ENCODE peak calls at places on chromosomes 6 and 20, in six cellular contexts. One of them, this sample, is unnamed.

GRCh38 chr6:40328376-40328987 is 258.7 kb downstream of the LRFN2 start:
- DNase-seq in coronary artery: no peak
- DNase-seq in T-helper 1 cell: no peak
- DNase-seq in NCI-H510A treated with DMSO at 0.1 percent for 48 hours: peak
- DNase-seq in brain microvascular endothelial cell: no peak
- DNase-seq in effector memory CD4-positive, alpha-beta T cell: no peak
- DNase-seq in this sample: no peak

GRCh38 chr6:10237284-10238043 is 177.4 kb downstream of the TFAP2A start:
- DNase-seq in coronary artery: no peak
- DNase-seq in T-helper 1 cell: no peak
- DNase-seq in NCI-H510A treated with DMSO at 0.1 percent for 48 hours: no peak
- DNase-seq in brain microvascular endothelial cell: peak
- DNase-seq in effector memory CD4-positive, alpha-beta T cell: no peak
- DNase-seq in this sample: no peak

GRCh38 chr6:10410214-10410873 is 4.5 kb downstream of the TFAP2A start:
- DNase-seq in coronary artery: no peak
- DNase-seq in T-helper 1 cell: no peak
- DNase-seq in NCI-H510A treated with DMSO at 0.1 percent for 48 hours: no peak
- DNase-seq in brain microvascular endothelial cell: no peak
- DNase-seq in effector memory CD4-positive, alpha-beta T cell: no peak
- DNase-seq in this sample: no peak

GRCh38 chr6:34393191-34393967 is 910 bp upstream of the NUDT3 start:
- DNase-seq in coronary artery: no peak
- DNase-seq in T-helper 1 cell: no peak
- DNase-seq in NCI-H510A treated with DMSO at 0.1 percent for 48 hours: no peak
- DNase-seq in brain microvascular endothelial cell: no peak
- DNase-seq in effector memory CD4-positive, alpha-beta T cell: no peak
- DNase-seq in this sample: no peak

GRCh38 chr6:75402296-75402695 is 91.3 kb downstream of the FILIP1 start:
- DNase-seq in coronary artery: peak
- DNase-seq in T-helper 1 cell: no peak
- DNase-seq in NCI-H510A treated with DMSO at 0.1 percent for 48 hours: no peak
- DNase-seq in brain microvascular endothelial cell: peak
- DNase-seq in effector memory CD4-positive, alpha-beta T cell: no peak
- DNase-seq in this sample: no peak

GRCh38 chr20:64064145-64064698 is 1.2 kb downstream of the TCEA2 start:
- DNase-seq in coronary artery: no peak
- DNase-seq in T-helper 1 cell: no peak
- DNase-seq in NCI-H510A treated with DMSO at 0.1 percent for 48 hours: no peak
- DNase-seq in brain microvascular endothelial cell: no peak
- DNase-seq in effector memory CD4-positive, alpha-beta T cell: no peak
- DNase-seq in this sample: no peak

GRCh38 chr6:21924002-21924401 is 330.5 kb downstream of the SOX4 start:
- DNase-seq in coronary artery: no peak
- DNase-seq in T-helper 1 cell: no peak
- DNase-seq in NCI-H510A treated with DMSO at 0.1 percent for 48 hours: no peak
- DNase-seq in brain microvascular endothelial cell: no peak
- DNase-seq in effector memory CD4-positive, alpha-beta T cell: no peak
- DNase-seq in this sample: no peak

GRCh38 chr20:48476854-48477253 is 350.9 kb downstream of the PREX1 start:
- DNase-seq in coronary artery: no peak
- DNase-seq in T-helper 1 cell: no peak
- DNase-seq in NCI-H510A treated with DMSO at 0.1 percent for 48 hours: no peak
- DNase-seq in brain microvascular endothelial cell: no peak
- DNase-seq in effector memory CD4-positive, alpha-beta T cell: no peak
- DNase-seq in this sample: no peak

GRCh38 chr20:49980140-49981008 is 2.4 kb upstream of the SNAI1 start:
- DNase-seq in coronary artery: no peak
- DNase-seq in T-helper 1 cell: no peak
- DNase-seq in NCI-H510A treated with DMSO at 0.1 percent for 48 hours: no peak
- DNase-seq in brain microvascular endothelial cell: no peak
- DNase-seq in effector memory CD4-positive, alpha-beta T cell: no peak
- DNase-seq in this sample: no peak